ENCODE peak calls at places on chromosomes 12 and 14, in five cellular contexts. V is GM12878, I is IMR-90, S is neural progenitor cell, C is endodermal cell. Z is an unnamed sample.

GRCh38 chr12:21797539-21797938 is 23.0 kb upstream of the KCNJ8 start:
- DNase-seq in C (no peak), I (peak; percentile 44), V (no peak), S (no peak), Z (no peak)

GRCh38 chr12:109868182-109869051 is 11.9 kb downstream of the GLTP start:
- DNase-seq in C (no peak), S (no peak), V (no peak), I (no peak), Z (no peak)

GRCh38 chr14:50344831-50345563 is 32.9 kb downstream of the DMAC2L start:
- DNase-seq in C (no peak), I (peak; percentile 57), V (no peak), S (no peak), Z (no peak)

GRCh38 chr12:69925291-69925690 is 100.3 kb downstream of the MYRFL start:
- DNase-seq in C (no peak), S (no peak), I (no peak), V (no peak), Z (no peak)

GRCh38 chr14:62143235-62143634 is 381.0 kb downstream of the SNAPC1 start:
- DNase-seq in S (no peak), I (peak; percentile 68), C (no peak), V (no peak), Z (no peak)

GRCh38 chr12:15435597-15435996 is 113.3 kb downstream of the PTPRO start:
- DNase-seq in C (no peak), V (no peak), I (peak; percentile 9), S (no peak), Z (no peak)

GRCh38 chr12:98422809-98423208 is 92.6 kb upstream of the TMPO start:
- DNase-seq in I (no peak), S (peak; percentile 55), C (peak; percentile 88), V (no peak), Z (no peak)

GRCh38 chr14:65469903-65470302 is 57.4 kb downstream of the FUT8 start:
- DNase-seq in S (no peak), I (no peak), V (no peak), C (peak; percentile 68), Z (peak; percentile 39)

GRCh38 chr14:90545966-90546751 is 149.3 kb downstream of the CALM1 start:
- DNase-seq in V (no peak), S (no peak), I (no peak), C (no peak), Z (peak; percentile 70)

GRCh38 chr12:120118710-120119097 is 2.2 kb upstream of the RAB35 start:
- DNase-seq in I (peak; percentile 43), C (no peak), V (no peak), S (no peak), Z (no peak)

GRCh38 chr12:56151672-56152131 is 685 bp upstream of the MYL6B start:
- DNase-seq in S (peak; percentile 66), V (no peak), I (no peak), C (peak; percentile 93), Z (peak; percentile 82)

GRCh38 chr14:21414137-21414631 is 30.4 kb upstream of the SUPT16H start:
- DNase-seq in C (no peak), S (no peak), V (peak; percentile 24), I (no peak), Z (no peak)

GRCh38 chr12:63897931-63898330 is 53.4 kb downstream of the SRGAP1 start:
- DNase-seq in V (no peak), I (no peak), C (no peak), S (no peak), Z (no peak)

GRCh38 chr12:88309546-88309945 is 167.4 kb downstream of the TMTC3 start:
- DNase-seq in C (no peak), S (no peak), I (peak; percentile 83), V (no peak), Z (no peak)

GRCh38 chr14:94515426-94515825 is 6.2 kb upstream of the SERPINA12 start:
- DNase-seq in I (no peak), S (no peak), C (no peak), V (no peak), Z (no peak)

GRCh38 chr14:77213657-77214016 is 32.0 kb downstream of the TMEM63C start:
- DNase-seq in I (no peak), S (no peak), V (no peak), C (no peak), Z (no peak)

GRCh38 chr14:29982993-29983392 is 55.3 kb upstream of the PRKD1 start:
- DNase-seq in S (no peak), C (no peak), I (no peak), V (no peak), Z (no peak)

GRCh38 chr14:61113561-61113960 is 132.5 kb downstream of the SLC38A6 start:
- DNase-seq in C (no peak), V (no peak), I (no peak), S (no peak), Z (no peak)

GRCh38 chr12:16348435-16349131 is 1.1 kb downstream of the MGST1 start:
- DNase-seq in V (peak; percentile 7), C (peak; percentile 59), S (peak; percentile 9), I (peak; percentile 19), Z (no peak)

GRCh38 chr12:45622210-45622937 is 107.1 kb upstream of the ARID2 start:
- DNase-seq in S (no peak), V (no peak), C (no peak), I (no peak), Z (no peak)

GRCh38 chr14:76495983-76496382 is 120.0 kb downstream of the ESRRB start:
- DNase-seq in I (no peak), S (no peak), C (no peak), V (no peak), Z (no peak)

GRCh38 chr14:62662811-62663477 is 382.3 kb downstream of the KCNH5 start:
- DNase-seq in S (peak; percentile 55), C (peak; percentile 61), I (peak; percentile 4), V (no peak), Z (no peak)

GRCh38 chr12:22410497-22410896 is 76.0 kb upstream of the ST8SIA1 start:
- DNase-seq in I (no peak), V (no peak), C (no peak), S (no peak), Z (no peak)

GRCh38 chr12:118645219-118645618 is 268.9 kb downstream of the SUDS3 start:
- DNase-seq in S (peak; percentile 74), V (no peak), I (no peak), C (peak; percentile 92), Z (no peak)

GRCh38 chr12:95966287-95966870 is 23.2 kb downstream of the AMDHD1 start:
- DNase-seq in V (no peak), C (no peak), I (no peak), S (no peak), Z (no peak)

GRCh38 chr14:37056473-37056872 is 115.9 kb downstream of the SLC25A21 start:
- DNase-seq in I (peak; percentile 71), V (no peak), S (no peak), C (no peak), Z (no peak)

GRCh38 chr14:58395565-58395814 is 240 bp upstream of the TOMM20L start:
- DNase-seq in C (no peak), I (no peak), V (peak; percentile 5), S (no peak), Z (no peak)

GRCh38 chr14:42229976-42230375 is 623.3 kb downstream of the LRFN5 start:
- DNase-seq in C (no peak), V (no peak), S (no peak), I (no peak), Z (no peak)

GRCh38 chr12:50211392-50212070 is 44.4 kb upstream of the CERS5 start:
- DNase-seq in I (no peak), V (no peak), C (no peak), S (no peak), Z (no peak)

GRCh38 chr12:32418903-32419519 is 19.7 kb downstream of the FGD4 start:
- DNase-seq in I (no peak), C (peak; percentile 91), V (no peak), S (peak; percentile 11), Z (no peak)

DNA sequence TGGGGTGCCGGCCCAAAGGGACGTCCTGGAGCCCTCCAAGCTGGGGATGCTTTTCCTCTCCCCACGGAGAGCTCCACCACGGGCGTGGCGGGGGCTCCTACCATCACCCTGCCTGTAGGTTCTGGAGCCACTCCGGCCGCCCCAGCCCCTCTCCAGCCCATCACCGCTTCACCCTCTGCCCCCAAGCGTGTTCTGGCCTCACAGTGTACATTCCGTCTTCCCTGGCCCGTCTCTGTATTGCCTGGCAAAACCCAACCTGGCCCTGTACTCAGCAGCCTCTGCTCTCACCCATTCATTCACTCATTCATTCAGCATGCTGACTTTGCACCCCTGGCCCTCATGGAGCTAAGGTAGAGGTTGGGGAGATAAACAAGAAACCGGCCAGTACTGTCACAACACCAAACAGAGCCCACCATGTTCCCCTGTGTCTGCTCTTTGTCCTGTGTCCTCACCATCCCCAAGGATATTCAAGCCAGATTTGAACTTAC is 20.3 kb downstream of the SLC25A29 start:
- DNase-seq in S (no peak), C (no peak), I (no peak), V (no peak), Z (no peak)
- H3K27ac ChIP-seq in S (no peak overlapping the region), C (no peak overlapping the region), I (no peak overlapping the region), V (no peak overlapping the region), Z (no peak overlapping the region)

DNA sequence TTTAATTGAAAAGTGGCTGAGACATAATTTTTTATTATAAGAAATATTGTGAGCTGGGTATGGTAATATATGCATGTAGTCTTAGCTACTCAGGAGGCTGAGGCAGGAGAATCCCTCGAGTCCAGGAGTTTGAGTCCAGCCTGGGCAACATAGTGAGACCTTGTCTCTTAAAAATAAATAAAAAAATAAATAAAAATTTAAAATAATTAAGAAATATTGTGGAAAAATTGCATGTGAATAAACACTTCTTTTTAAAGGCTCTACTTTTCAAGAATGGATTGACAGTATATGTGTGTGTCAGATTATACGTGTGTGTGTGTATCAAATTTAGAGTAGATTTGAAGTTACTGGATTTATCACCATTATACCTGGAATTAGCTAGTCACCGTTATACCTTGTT is 43.2 kb downstream of the ERC1 start:
- DNase-seq in S (no peak), V (no peak), I (no peak), C (no peak), Z (no peak)
- H3K9ac ChIP-seq in S (no peak overlapping the region), V (no peak overlapping the region), I (no peak overlapping the region), C (no peak overlapping the region), Z (no peak overlapping the region)

DNA sequence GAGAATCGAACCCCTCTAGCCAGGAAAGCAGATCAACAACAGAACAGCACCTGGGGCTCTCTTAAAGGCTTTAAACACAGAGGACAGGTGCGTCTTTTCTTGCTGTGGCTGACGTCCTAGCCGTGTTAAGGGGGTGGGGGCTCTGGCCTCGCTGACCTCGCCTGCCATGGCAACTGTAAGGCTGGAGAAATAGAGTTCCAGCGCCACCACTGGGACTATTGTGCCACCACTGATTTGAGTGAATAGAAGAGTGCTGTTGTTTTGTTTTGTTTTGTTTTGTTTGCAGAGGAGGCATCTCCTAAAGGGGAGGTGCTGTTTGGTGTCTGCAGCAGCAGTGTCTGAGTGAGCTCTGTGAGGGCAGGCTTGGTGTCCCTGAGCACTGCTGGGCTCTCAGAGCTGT is 34.2 kb upstream of the PRMT8 start:
- DNase-seq in I (no peak), V (no peak), C (peak; percentile 94), S (peak; percentile 88), Z (no peak)
- TF ChIP-seq CTCF in I (no peak), V (no peak), C (peak; percentile 96), S (peak; percentile 64), Z (no peak)

DNA sequence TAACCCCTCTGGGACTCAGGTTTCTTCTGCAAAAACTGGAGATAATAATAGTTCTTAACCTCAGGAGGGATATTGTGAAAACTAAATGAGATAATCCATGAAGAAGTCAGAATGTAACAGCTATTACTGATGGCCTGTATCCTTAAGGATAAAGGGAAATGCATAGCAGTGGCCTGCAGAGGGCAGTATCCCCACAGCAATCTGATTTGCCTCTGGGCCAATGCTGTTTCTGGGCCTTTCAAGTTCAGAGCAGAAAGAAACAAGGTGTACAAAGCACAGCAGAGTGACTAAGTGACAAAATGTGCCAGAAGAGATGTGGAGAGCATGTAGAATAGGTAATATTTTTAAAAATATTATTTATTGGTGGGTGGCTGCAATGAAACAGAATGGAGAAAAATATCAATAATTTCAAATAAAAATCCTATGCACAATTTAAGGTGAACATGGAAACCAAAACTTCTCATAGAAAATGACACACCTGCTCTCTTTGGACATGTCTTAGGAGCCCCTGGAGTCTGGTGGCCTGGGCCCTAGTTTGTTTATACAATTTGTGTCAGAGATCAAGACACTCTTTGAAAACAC is 90.3 kb downstream of the C12orf75 start:
- DNase-seq in I (peak; percentile 77), S (peak; percentile 81), V (peak; percentile 7), C (peak; percentile 94), Z (no peak)
- H3K27ac ChIP-seq in I (no peak overlapping the region), S (no peak overlapping the region), V (no peak overlapping the region), C (no peak overlapping the region), Z (no peak overlapping the region)